ENCODE peak calls at places on chromosomes 3 and 15, in ten cellular contexts. O, D, W, R, M, P, Z, A, S and B are unnamed samples.

GRCh38 chr15:50257924-50258323 is 7.6 kb downstream of the HDC start:
- DNase-seq in O (peak), D (no peak), W (no peak), R (no peak), M (no peak), P (peak), Z (no peak), A (no peak), S (no peak), B (peak)

GRCh38 chr15:95284933-95285401 is 1045.5 kb upstream of the NR2F2 start:
- DNase-seq in O (no peak), D (no peak), W (peak), R (peak), M (peak), P (peak), Z (no peak), A (no peak), S (no peak), B (peak)

GRCh38 chr15:47027322-47027946 is 689.9 kb upstream of the SEMA6D start:
- DNase-seq in O (no peak), D (no peak), W (no peak), R (no peak), M (peak), P (no peak), Z (no peak), A (no peak), S (no peak), B (no peak)

GRCh38 chr3:55647086-55647485 is 160.0 kb upstream of the WNT5A start:
- DNase-seq in O (no peak), D (no peak), W (no peak), R (no peak), M (no peak), P (no peak), Z (no peak), A (no peak), S (no peak), B (no peak)

GRCh38 chr3:175916151-175916946 is 1057.2 kb downstream of the NAALADL2 start:
- DNase-seq in O (no peak), D (no peak), W (no peak), R (no peak), M (no peak), P (no peak), Z (no peak), A (no peak), S (no peak), B (peak)

GRCh38 chr15:73051402-73051810 is 857 bp upstream of the NEO1 start:
- DNase-seq in O (no peak), D (no peak), W (no peak), R (peak), M (no peak), P (no peak), Z (no peak), A (peak), S (peak), B (no peak)

GRCh38 chr3:196989721-196990262 is 21.2 kb upstream of the PIGZ start:
- DNase-seq in O (no peak), D (no peak), W (no peak), R (no peak), M (no peak), P (no peak), Z (no peak), A (no peak), S (no peak), B (peak)

GRCh38 chr3:184815046-184815930 is 3.3 kb downstream of the VPS8 start:
- DNase-seq in O (peak), D (no peak), W (peak), R (peak), M (no peak), P (peak), Z (no peak), A (peak), S (no peak), B (peak)

GRCh38 chr3:15113468-15113867 is 14.5 kb upstream of the RBSN start:
- DNase-seq in O (no peak), D (no peak), W (no peak), R (no peak), M (no peak), P (no peak), Z (no peak), A (no peak), S (no peak), B (no peak)

GRCh38 chr3:151008699-151009098 is 36.2 kb upstream of the CLRN1 start:
- DNase-seq in O (peak), D (no peak), W (no peak), R (no peak), M (no peak), P (peak), Z (no peak), A (no peak), S (no peak), B (peak)

GRCh38 chr15:101590785-101591184 is 61.4 kb downstream of the TM2D3 start:
- DNase-seq in O (no peak), D (no peak), W (no peak), R (no peak), M (no peak), P (no peak), Z (no peak), A (no peak), S (no peak), B (no peak)

GRCh38 chr15:97904196-97904572 is 56.3 kb upstream of the ARRDC4 start:
- DNase-seq in O (no peak), D (no peak), W (peak), R (peak), M (peak), P (peak), Z (no peak), A (no peak), S (peak), B (peak)

GRCh38 chr15:94335616-94336015 is 104.3 kb downstream of the MCTP2 start:
- DNase-seq in O (no peak), D (no peak), W (no peak), R (no peak), M (no peak), P (peak), Z (no peak), A (no peak), S (no peak), B (no peak)

GRCh38 chr15:70493787-70494514 is 269.4 kb downstream of the UACA start:
- DNase-seq in O (no peak), D (no peak), W (no peak), R (no peak), M (no peak), P (peak), Z (no peak), A (no peak), S (no peak), B (no peak)

GRCh38 chr3:150371741-150372254 is 36.3 kb upstream of the TSC22D2 start:
- DNase-seq in O (peak), D (no peak), W (no peak), R (no peak), M (no peak), P (peak), Z (no peak), A (no peak), S (no peak), B (peak)

GRCh38 chr3:134211797-134212196 is 38.9 kb downstream of the RYK start:
- DNase-seq in O (no peak), D (no peak), W (no peak), R (peak), M (peak), P (peak), Z (no peak), A (no peak), S (no peak), B (peak)

GRCh38 chr3:66418432-66419052 is 82.3 kb downstream of the LRIG1 start:
- DNase-seq in O (no peak), D (no peak), W (no peak), R (no peak), M (no peak), P (no peak), Z (no peak), A (no peak), S (peak), B (no peak)

GRCh38 chr3:8220291-8220690 is 281.3 kb upstream of the LMCD1 start:
- DNase-seq in O (no peak), D (no peak), W (no peak), R (no peak), M (no peak), P (no peak), Z (no peak), A (no peak), S (no peak), B (peak)

GRCh38 chr3:192943384-192943783 is 25.7 kb upstream of the MB21D2 start:
- DNase-seq in O (no peak), D (no peak), W (no peak), R (no peak), M (no peak), P (no peak), Z (no peak), A (no peak), S (no peak), B (peak)

GRCh38 chr3:46613313-46614005 is 1.1 kb downstream of the FAM240A start:
- DNase-seq in O (no peak), D (no peak), W (no peak), R (no peak), M (no peak), P (no peak), Z (no peak), A (no peak), S (no peak), B (no peak)

GRCh38 chr3:197427013-197427412 is 128.6 kb upstream of the DLG1 start:
- DNase-seq in O (no peak), D (no peak), W (no peak), R (no peak), M (no peak), P (no peak), Z (no peak), A (no peak), S (no peak), B (no peak)

GRCh38 chr15:66019377-66019776 is 150.1 kb downstream of the RAB11A start:
- DNase-seq in O (no peak), D (no peak), W (no peak), R (no peak), M (no peak), P (no peak), Z (no peak), A (no peak), S (no peak), B (no peak)

GRCh38 chr3:154954750-154955149 is 125.4 kb upstream of the MME start:
- DNase-seq in O (peak), D (no peak), W (no peak), R (no peak), M (peak), P (peak), Z (no peak), A (no peak), S (no peak), B (peak)

GRCh38 chr15:69749797-69750196 is 297.2 kb downstream of the RPLP1 start:
- DNase-seq in O (no peak), D (no peak), W (no peak), R (no peak), M (no peak), P (no peak), Z (no peak), A (no peak), S (no peak), B (no peak)

GRCh38 chr3:43319364-43319763 is 33.0 kb downstream of the SNRK start:
- DNase-seq in O (no peak), D (no peak), W (no peak), R (no peak), M (no peak), P (no peak), Z (no peak), A (no peak), S (no peak), B (peak)

GRCh38 chr3:63763156-63763555 is 55.9 kb upstream of the C3orf49 start:
- DNase-seq in O (no peak), D (no peak), W (no peak), R (no peak), M (no peak), P (peak), Z (no peak), A (no peak), S (no peak), B (peak)

GRCh38 chr3:40690696-40691597 is 166.2 kb downstream of the ZNF621 start:
- DNase-seq in O (no peak), D (no peak), W (no peak), R (no peak), M (no peak), P (no peak), Z (no peak), A (no peak), S (no peak), B (peak)

GRCh38 chr15:67019069-67019468 is 46.3 kb upstream of the SMAD3 start:
- DNase-seq in O (no peak), D (no peak), W (no peak), R (no peak), M (no peak), P (no peak), Z (no peak), A (no peak), S (no peak), B (no peak)